ENCODE peak calls at places on chromosomes 16 and 17, in ten cellular contexts. H is body of pancreas, W is RWPE2, B is cardiac muscle cell, C is GM06990, J is GM23338, A is IMR-90, U is AG09309, S is type B pancreatic cell, M is testis. I is an unnamed sample.
A peak's percentile ranks its signal among the peaks of the same experiment; 100 is the strongest.

GRCh38 chr16:88866151-88866920 is at the start of gene PABPN1L:
- DNase-seq in U (no peak), J (no peak), S (no peak), A (no peak), W (no peak), H (peak; percentile 53), B (no peak), M (no peak), C (no peak), I (no peak)

GRCh38 chr16:14458576-14458975 is 171.5 kb downstream of the PARN start:
- DNase-seq in S (no peak), H (no peak), J (peak; percentile 79), M (no peak), U (no peak), A (no peak), B (no peak), W (no peak), C (no peak), I (no peak)

GRCh38 chr17:40538019-40538935 is 27.0 kb downstream of the CCR7 start:
- DNase-seq in A (peak; percentile 43), S (no peak), B (no peak), M (peak; percentile 89), J (no peak), H (peak; percentile 90), U (no peak), W (no peak), C (no peak), I (no peak)

GRCh38 chr17:42240201-42240600 is 36.0 kb downstream of the STAT5B start:
- DNase-seq in C (no peak), U (no peak), J (no peak), S (no peak), H (no peak), B (no peak), M (no peak), A (no peak), W (no peak), I (no peak)

GRCh38 chr16:57755726-57756423 is 20.3 kb downstream of the KATNB1 start:
- DNase-seq in B (no peak), S (no peak), M (no peak), H (peak; percentile 6), A (no peak), U (no peak), C (no peak), J (no peak), W (peak; percentile 61), I (no peak)

GRCh38 chr17:40333781-40334453 is 24.9 kb downstream of the RARA start:
- DNase-seq in M (no peak), A (no peak), W (no peak), C (no peak), U (no peak), H (no peak), S (no peak), B (no peak), J (no peak), I (no peak)

GRCh38 chr16:11078812-11079459 is 134.6 kb downstream of the CLEC16A start:
- DNase-seq in M (peak; percentile 80), U (peak; percentile 87), B (peak; percentile 96), J (no peak), W (no peak), C (no peak), H (peak; percentile 22), A (peak; percentile 83), S (no peak), I (no peak)

GRCh38 chr16:57906385-57907316 is 64.3 kb downstream of the CNGB1 start:
- DNase-seq in M (peak; percentile 28), S (no peak), J (peak; percentile 81), H (peak; percentile 17), U (no peak), C (no peak), B (no peak), A (no peak), W (no peak), I (no peak)

GRCh38 chr16:47061204-47061603 is 82.5 kb downstream of the NETO2 start:
- DNase-seq in H (no peak), W (no peak), B (no peak), S (no peak), J (no peak), M (no peak), A (no peak), U (no peak), C (no peak), I (peak; percentile 28)

GRCh38 chr17:5745091-5745820 is 160.9 kb upstream of the NLRP1 start:
- DNase-seq in M (no peak), B (no peak), U (no peak), J (no peak), A (no peak), H (no peak), W (no peak), S (no peak), C (no peak), I (peak; percentile 60)

GRCh38 chr16:87176735-87177134 is 140.5 kb downstream of the C16orf95 start:
- DNase-seq in H (no peak), U (no peak), A (no peak), J (no peak), M (no peak), W (no peak), C (no peak), S (no peak), B (no peak), I (no peak)

GRCh38 chr16:86854895-86855294 is 276.5 kb downstream of the FOXL1 start:
- DNase-seq in B (no peak), A (peak; percentile 77), U (peak; percentile 38), C (no peak), J (no peak), W (no peak), H (no peak), S (no peak), M (no peak), I (no peak)

GRCh38 chr17:9979463-9979995 is 74.5 kb upstream of the RCVRN start:
- DNase-seq in M (no peak), W (no peak), A (peak; percentile 14), B (no peak), C (no peak), H (peak; percentile 34), S (no peak), J (no peak), U (no peak), I (no peak)

GRCh38 chr17:75853410-75853809 is 1.7 kb downstream of the WBP2 start:
- DNase-seq in B (no peak), C (no peak), U (no peak), W (no peak), A (peak; percentile 60), J (no peak), M (no peak), H (no peak), S (no peak), I (no peak)

DNA sequence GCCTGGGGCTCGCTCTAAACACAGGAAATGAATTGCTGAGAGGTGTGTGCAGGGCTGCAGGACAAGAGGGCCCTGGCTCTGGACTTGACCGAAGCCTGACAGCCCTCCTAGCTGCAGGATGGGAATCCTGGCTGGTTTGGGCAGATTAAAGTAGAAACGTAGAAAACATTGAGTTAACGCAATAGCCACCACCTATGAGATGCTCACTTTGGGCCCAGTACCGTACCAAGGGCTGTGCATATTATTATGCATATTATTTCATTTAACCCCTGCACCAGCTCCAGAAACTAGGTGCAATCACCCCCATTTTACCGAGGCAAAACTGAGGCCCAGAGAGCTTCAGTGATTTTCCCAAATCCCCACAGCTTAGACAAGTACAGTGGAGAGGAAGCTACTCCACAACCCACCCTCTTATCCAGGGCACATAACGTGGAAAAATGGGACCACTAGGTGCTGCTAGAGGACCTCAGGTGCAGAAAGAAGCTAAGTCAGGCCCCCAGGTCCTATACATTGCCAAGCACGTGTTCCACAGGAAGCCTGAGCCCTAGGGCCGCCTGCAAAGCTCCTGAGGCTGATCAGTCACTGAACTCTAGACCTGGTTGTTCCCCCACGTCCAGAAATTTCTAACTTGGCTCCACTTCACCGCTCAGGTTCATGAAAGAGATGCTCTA is 79.2 kb downstream of the MYH11 start:
- DNase-seq in B (peak; percentile 75), J (peak; percentile 82), W (no peak), U (no peak), A (peak; percentile 61), S (no peak), H (peak; percentile 28), M (peak; percentile 58), C (no peak), I (no peak)
- TF ChIP-seq CTCF in B (peak; percentile 65), J (peak; percentile 95), W (peak; percentile 64), U (peak; percentile 73), A (peak; percentile 61), S (peak; percentile 45), H (no peak), M (peak; percentile 22), C (peak; percentile 73), I (no peak)

DNA sequence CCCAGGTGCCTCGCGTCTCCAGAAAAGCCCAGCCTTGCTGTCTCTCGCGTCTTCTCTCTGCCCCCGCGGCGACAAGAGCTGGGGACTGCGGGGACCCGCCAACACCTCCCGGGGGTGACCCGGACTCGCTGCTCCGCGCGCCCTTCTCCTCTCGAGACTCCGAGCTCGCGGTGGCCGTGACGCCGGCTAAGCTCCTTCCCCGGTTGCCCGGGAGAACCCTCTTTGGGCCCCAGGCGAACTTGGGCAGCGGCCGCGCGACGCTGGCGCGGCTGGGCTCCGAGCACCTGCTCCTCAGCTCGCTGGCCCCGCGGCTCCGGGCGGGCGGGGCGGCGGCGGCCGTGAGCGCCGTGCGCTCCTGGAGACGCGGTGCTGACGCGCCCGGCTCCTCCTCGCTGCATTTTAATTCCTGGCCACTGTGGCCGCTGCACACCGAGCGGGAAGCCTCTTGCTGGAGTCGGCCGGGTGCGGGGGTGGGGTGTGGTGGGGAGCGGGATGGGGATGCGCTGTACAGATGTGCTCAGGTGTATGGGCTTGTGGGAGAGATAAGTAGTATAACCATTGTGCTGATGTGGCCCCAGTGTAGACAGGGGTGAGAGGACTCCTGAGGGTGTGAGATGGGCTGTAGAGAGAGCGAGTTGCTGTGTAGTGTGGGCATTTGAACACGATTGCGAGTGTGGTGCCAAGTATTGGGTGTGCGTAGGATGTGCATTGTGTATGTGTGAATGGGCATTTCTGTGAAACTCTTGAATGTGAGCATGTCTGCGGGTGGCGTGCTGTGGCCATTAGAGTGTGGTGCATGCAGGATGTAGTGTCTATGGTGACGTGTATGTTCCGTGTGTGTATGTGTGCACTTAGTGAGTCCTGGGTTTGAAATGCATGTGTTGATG is at the start of gene ASIC2:
- DNase-seq in U (no peak), J (peak; percentile 85), M (peak; percentile 73), A (peak; percentile 4), B (no peak), S (no peak), W (peak; percentile 67), H (peak; percentile 6), C (no peak), I (no peak)
- TF ChIP-seq CTCF in U (no peak), J (peak; percentile 26), M (no peak), A (peak; percentile 10), B (no peak), S (no peak), W (peak; percentile 8), H (no peak), C (no peak), I (no peak)

DNA sequence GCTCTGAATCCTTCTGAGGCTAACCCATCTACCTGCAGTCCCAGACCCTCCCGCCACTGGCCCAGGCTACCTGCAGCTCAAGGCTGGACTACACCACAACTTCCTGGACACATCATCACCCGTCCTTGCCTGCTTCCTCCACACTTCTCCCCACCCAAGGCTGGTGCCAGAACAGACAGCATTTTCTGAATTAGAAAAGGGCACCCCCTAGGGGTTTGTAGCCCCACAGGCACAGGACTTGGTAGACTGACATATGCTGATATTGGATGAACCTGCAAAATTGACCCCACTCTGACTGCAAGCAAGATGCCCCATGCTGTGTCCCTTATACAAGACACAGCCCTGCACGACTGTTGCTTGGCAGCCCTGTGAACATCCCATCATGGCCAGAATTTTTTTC is 271.5 kb upstream of the C16orf82 start:
- DNase-seq in J (peak; percentile 29), C (no peak), A (no peak), U (no peak), H (no peak), S (no peak), W (no peak), M (no peak), B (no peak), I (no peak)
- TF ChIP-seq CTCF in J (peak; percentile 42), C (peak; percentile 42), A (no peak), U (peak; percentile 3), H (no peak), S (peak; percentile 57), W (no peak), M (no peak), B (no peak), I (no peak)

GRCh38 chr17:28950017-28950751 is 1.1 kb downstream of the PHF12 start:
- DNase-seq in J (peak; percentile 83), M (peak; percentile 63), W (no peak), A (peak; percentile 39), B (peak; percentile 54), C (peak; percentile 67), H (peak; percentile 60), U (no peak), S (no peak), I (peak; percentile 92)
- TF ChIP-seq CTCF in J (peak; percentile 7), M (no peak), W (no peak), A (no peak), B (no peak), C (no peak), H (no peak), U (no peak), S (peak; percentile 18), I (no peak)

I was measured in lower leg skin.